ENCODE peak calls at places on chromosomes 2 and 18, in four cellular contexts. R is heart right ventricle, C is left lung, Z is OCI-LY7. W is an unnamed sample.
A peak's percentile ranks its signal among the peaks of the same experiment; 100 is the strongest.

GRCh38 chr18:36580874-36581750 is 247.7 kb downstream of the TPGS2 start:
- DNase-seq in C (no peak), R (no peak), Z (no peak), W (no peak)

GRCh38 chr2:68441179-68441993 is 25.7 kb downstream of the FBXO48 start:
- DNase-seq in Z (peak; percentile 99), C (no peak), R (peak; percentile 86), W (peak; percentile 55)

GRCh38 chr18:10453885-10454772 is at the start of gene APCDD1:
- DNase-seq in Z (no peak), C (peak; percentile 87), R (peak; percentile 67), W (peak; percentile 25)

GRCh38 chr2:177165103-177165583 is 47.5 kb upstream of the HNRNPA3 start:
- DNase-seq in R (peak; percentile 50), C (no peak), Z (peak; percentile 45), W (no peak)

GRCh38 chr2:32095671-32096070 is 32.3 kb downstream of the SPAST start:
- DNase-seq in Z (no peak), R (no peak), C (no peak), W (no peak)

GRCh38 chr2:48531141-48531648 is 1.2 kb downstream of the STON1 start:
- DNase-seq in R (no peak), Z (no peak), C (no peak), W (no peak)

GRCh38 chr2:119112230-119112629 is 46.3 kb downstream of the C1QL2 start:
- DNase-seq in Z (no peak), C (no peak), R (no peak), W (no peak)

GRCh38 chr2:154844513-154844912 is 146.0 kb downstream of the KCNJ3 start:
- DNase-seq in R (no peak), C (peak; percentile 21), Z (no peak), W (no peak)

GRCh38 chr18:56900195-56901094 is 246.4 kb upstream of the BOD1L2 start:
- DNase-seq in Z (no peak), R (no peak), C (no peak), W (no peak)

GRCh38 chr2:201746551-201746950 is 34.2 kb downstream of the ALS2 start:
- DNase-seq in Z (no peak), C (no peak), R (no peak), W (no peak)

GRCh38 chr2:207337234-207338219 is 171.8 kb upstream of the KLF7 start:
- DNase-seq in R (no peak), Z (no peak), C (no peak), W (no peak)

GRCh38 chr2:33265584-33266338 is 210.7 kb upstream of the RASGRP3 start:
- DNase-seq in Z (no peak), R (no peak), C (peak; percentile 26), W (no peak)

GRCh38 chr2:224885295-224885694 is 157.0 kb downstream of the DOCK10 start:
- DNase-seq in C (no peak), Z (no peak), R (no peak), W (no peak)

GRCh38 chr2:17792515-17792914 is 23.7 kb upstream of the MSGN1 start:
- DNase-seq in C (no peak), R (no peak), Z (no peak), W (no peak)

GRCh38 chr2:101479810-101480209 is 4.9 kb upstream of the RFX8 start:
- DNase-seq in C (no peak), Z (no peak), R (no peak), W (no peak)

GRCh38 chr2:12770569-12770968 is 53.8 kb downstream of the TRIB2 start:
- DNase-seq in Z (no peak), R (no peak), C (no peak), W (no peak)

GRCh38 chr2:168912466-168913170 is 11.5 kb downstream of the G6PC2 start:
- DNase-seq in C (peak; percentile 78), R (no peak), Z (no peak), W (no peak)
- H3K4me3 ChIP-seq in C (peak overlapping the region; percentile 6), R (peak overlapping the region; percentile 35), Z (no peak overlapping the region), W (no peak overlapping the region)

DNA sequence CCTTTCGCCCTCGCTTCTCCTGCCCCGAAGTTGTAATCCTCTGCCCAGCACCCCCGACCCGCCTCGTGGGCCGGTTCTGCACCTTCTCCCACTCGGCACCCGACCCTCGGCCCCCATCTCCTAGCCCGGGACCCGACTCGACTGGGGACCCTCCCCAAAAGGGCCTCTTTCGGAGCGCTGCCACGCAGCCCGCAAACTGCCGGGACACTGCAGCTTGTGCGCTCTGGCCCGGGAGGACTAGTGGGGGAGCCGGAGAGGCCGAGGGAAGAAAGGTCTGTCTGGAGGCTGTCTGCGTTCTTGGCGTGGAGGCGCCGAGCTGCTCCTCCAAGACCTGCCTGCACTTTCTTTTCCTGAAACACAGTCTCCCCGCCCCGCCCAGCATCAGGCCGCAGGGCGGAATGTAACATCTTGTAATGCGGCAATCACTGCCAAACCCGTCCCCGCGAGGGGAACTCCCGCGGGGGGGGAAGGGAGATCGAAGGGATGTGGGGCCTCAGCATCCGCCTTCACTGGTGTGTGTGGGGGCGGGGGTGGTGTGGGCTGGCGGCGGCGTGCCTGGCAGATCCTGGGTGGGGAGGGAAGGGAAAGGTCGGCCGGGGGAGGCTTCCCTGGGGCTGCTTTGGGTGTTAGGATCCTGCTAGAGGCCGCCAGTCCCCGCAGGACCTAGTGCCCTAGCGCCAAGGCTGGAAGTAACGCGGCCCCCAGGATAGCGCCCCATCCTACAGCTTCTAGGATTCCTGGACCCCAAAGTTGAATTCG is 7.4 kb downstream of the DLX2 start:
- DNase-seq in Z (peak; percentile 27), R (no peak), C (peak; percentile 87), W (no peak)
- H3K4me1 ChIP-seq in Z (peaks cover 5% of the 10 kb centered on the region), R (peaks cover 46% of the 10 kb centered on the region), C (peaks cover 29% of the 10 kb centered on the region), W (peaks cover 3% of the 10 kb centered on the region)

DNA sequence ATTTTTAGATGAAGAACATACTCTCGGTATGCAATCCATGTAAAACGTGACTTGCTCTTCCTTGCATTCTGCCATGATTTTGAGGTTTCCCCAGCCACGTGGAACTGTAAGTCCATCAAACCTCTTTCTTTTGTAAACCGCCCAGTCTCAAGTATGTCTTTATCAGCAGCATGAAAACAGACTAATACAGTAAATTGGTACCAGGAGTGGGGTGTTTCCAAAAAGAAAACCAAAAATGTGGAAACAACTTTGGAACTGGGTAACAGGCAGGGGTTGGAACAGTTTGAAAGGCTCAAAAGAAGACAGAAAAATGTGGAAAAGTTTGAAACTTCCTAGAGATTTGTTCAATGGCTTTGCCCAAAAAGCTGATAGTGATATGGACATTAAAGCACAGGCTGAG is 1957.9 kb downstream of the SUCLG1 start:
- DNase-seq in Z (no peak), R (no peak), C (no peak), W (no peak)
- H3K36me3 ChIP-seq in Z (no peaks in the 10 kb centered on the region), R (no peaks in the 10 kb centered on the region), C (no peaks in the 10 kb centered on the region), W (no peaks in the 10 kb centered on the region)

DNA sequence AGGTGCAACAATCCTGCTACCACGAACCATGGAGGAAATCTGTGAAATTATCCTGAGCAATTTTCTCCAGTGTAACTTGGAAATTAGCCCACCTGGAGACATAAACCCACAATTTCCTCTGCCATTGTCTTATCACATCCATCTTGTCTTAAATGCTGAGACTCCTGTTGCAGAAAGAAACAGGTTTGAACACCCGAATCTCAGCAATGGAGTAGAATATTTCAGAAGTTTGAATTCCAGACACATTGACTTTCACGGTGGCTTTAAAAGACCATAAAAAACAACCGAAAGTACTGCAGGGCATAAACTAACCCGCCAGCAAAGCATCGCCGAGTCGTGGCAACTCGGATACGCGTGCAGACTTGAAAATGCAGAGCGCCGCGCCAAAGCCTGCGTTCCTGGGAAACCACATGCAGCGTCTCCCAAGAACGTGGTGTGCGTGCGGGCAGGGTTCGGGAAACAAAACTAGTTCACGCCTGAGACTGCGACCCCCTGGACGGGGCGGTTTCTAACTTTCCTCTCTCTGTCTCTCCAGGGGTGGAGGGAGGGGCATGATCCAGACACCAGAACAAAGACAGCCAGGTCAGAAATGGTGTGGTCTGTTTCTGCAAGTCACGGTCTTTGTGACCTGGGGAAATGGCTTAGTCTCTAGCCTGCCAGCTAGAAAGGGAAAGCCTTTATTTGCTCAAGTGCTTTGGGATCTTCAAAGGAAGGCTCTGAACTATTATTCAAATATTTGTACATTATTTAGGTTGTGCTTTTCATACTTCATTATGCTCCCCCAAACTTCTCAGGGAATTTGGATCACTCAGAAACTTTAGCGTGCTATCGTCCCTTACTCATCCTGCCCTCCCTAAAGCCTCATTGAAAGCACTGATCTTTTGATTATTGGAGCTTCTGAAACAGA is 26.9 kb upstream of the KCTD1 start:
- DNase-seq in Z (no peak), C (peak; percentile 85), R (peak; percentile 5), W (no peak)
- H3K4me3 ChIP-seq in Z (no peak overlapping the region), C (peak overlapping the region; percentile 23), R (peak overlapping the region; percentile 48), W (no peak overlapping the region)

GRCh38 chr2:56582570-56582969 is 398.8 kb downstream of the CCDC85A start:
- DNase-seq in R (no peak), C (no peak), Z (no peak), W (no peak)
- H3K4me1 ChIP-seq in R (no peaks in the 10 kb centered on the region), C (no peaks in the 10 kb centered on the region), Z (no peaks in the 10 kb centered on the region), W (no peaks in the 10 kb centered on the region)

GRCh38 chr2:238699307-238700121 is 148.4 kb upstream of the TWIST2 start:
- DNase-seq in Z (no peak), C (no peak), R (no peak), W (no peak)

GRCh38 chr2:238697193-238698191 is 150.4 kb upstream of the TWIST2 start:
- DNase-seq in C (no peak), Z (no peak), R (no peak), W (no peak)

GRCh38 chr2:238696786-238697185 is 151.1 kb upstream of the TWIST2 start:
- DNase-seq in C (no peak), R (no peak), Z (no peak), W (no peak)

GRCh38 chr2:238700122-238700457 is 147.8 kb upstream of the TWIST2 start:
- DNase-seq in C (no peak), Z (no peak), R (peak; percentile 41), W (no peak)

GRCh38 chr2:238698451-238699306 is 149.2 kb upstream of the TWIST2 start:
- DNase-seq in Z (no peak), C (no peak), R (no peak), W (no peak)
- H3K36me3 ChIP-seq in Z (no peaks in the 10 kb centered on the region), C (no peaks in the 10 kb centered on the region), R (no peaks in the 10 kb centered on the region), W (no peaks in the 10 kb centered on the region)

W was measured in iPS DF 6.9.